ENCODE peak calls at places on chromosome 21, in nine cellular contexts. One of them, this sample, is unnamed.

GRCh38 chr21:46319192-46319591 is 4.5 kb downstream of the C21orf58 start:
- DNase-seq in RCC 7860: no peak
- DNase-seq in NCI-H2171 treated with DMSO at 0.1 percent for 48 hours: no peak
- DNase-seq in RPMI7951: no peak
- DNase-seq in left lung: peak; percentile 20
- DNase-seq in A673: no peak
- DNase-seq in fibroblast of gingiva: no peak
- DNase-seq in COLO829: no peak
- DNase-seq in NCI-H1105: no peak
- DNase-seq in this sample: no peak

GRCh38 chr21:34775793-34776192 is 107.0 kb downstream of the CLIC6 start:
- DNase-seq in RCC 7860: peak; percentile 38
- DNase-seq in NCI-H2171 treated with DMSO at 0.1 percent for 48 hours: no peak
- DNase-seq in RPMI7951: no peak
- DNase-seq in left lung: no peak
- DNase-seq in A673: no peak
- DNase-seq in fibroblast of gingiva: no peak
- DNase-seq in COLO829: no peak
- DNase-seq in NCI-H1105: no peak
- DNase-seq in this sample: no peak

GRCh38 chr21:44927587-44928461 is 7.1 kb upstream of the ITGB2 start:
- DNase-seq in RCC 7860: peak; percentile 90
- DNase-seq in NCI-H2171 treated with DMSO at 0.1 percent for 48 hours: no peak
- DNase-seq in RPMI7951: peak; percentile 31
- DNase-seq in left lung: peak; percentile 92
- DNase-seq in A673: peak; percentile 90
- DNase-seq in fibroblast of gingiva: peak; percentile 46
- DNase-seq in COLO829: peak; percentile 46
- DNase-seq in NCI-H1105: no peak
- DNase-seq in this sample: peak; percentile 67

GRCh38 chr21:41975391-41976272 is 21.8 kb upstream of the C2CD2 start:
- DNase-seq in RCC 7860: no peak
- DNase-seq in NCI-H2171 treated with DMSO at 0.1 percent for 48 hours: no peak
- DNase-seq in RPMI7951: no peak
- DNase-seq in left lung: peak; percentile 45
- DNase-seq in A673: no peak
- DNase-seq in fibroblast of gingiva: no peak
- DNase-seq in COLO829: no peak
- DNase-seq in NCI-H1105: no peak
- DNase-seq in this sample: no peak

GRCh38 chr21:40847956-40848355 is 998 bp upstream of the DSCAM start:
- DNase-seq in RCC 7860: no peak
- DNase-seq in NCI-H2171 treated with DMSO at 0.1 percent for 48 hours: no peak
- DNase-seq in RPMI7951: no peak
- DNase-seq in left lung: no peak
- DNase-seq in A673: no peak
- DNase-seq in fibroblast of gingiva: no peak
- DNase-seq in COLO829: no peak
- DNase-seq in NCI-H1105: no peak
- DNase-seq in this sample: peak; percentile 71

GRCh38 chr21:38911523-38912354 is 106.0 kb downstream of the ETS2 start:
- DNase-seq in RCC 7860: no peak
- DNase-seq in NCI-H2171 treated with DMSO at 0.1 percent for 48 hours: no peak
- DNase-seq in RPMI7951: no peak
- DNase-seq in left lung: no peak
- DNase-seq in A673: no peak
- DNase-seq in fibroblast of gingiva: no peak
- DNase-seq in COLO829: no peak
- DNase-seq in NCI-H1105: no peak
- DNase-seq in this sample: no peak

GRCh38 chr21:25573409-25574206 is 33.7 kb downstream of the MRPL39 start:
- DNase-seq in RCC 7860: peak; percentile 99
- DNase-seq in NCI-H2171 treated with DMSO at 0.1 percent for 48 hours: no peak
- DNase-seq in RPMI7951: peak; percentile 96
- DNase-seq in left lung: no peak
- DNase-seq in A673: peak; percentile 88
- DNase-seq in fibroblast of gingiva: peak; percentile 65
- DNase-seq in COLO829: peak; percentile 82
- DNase-seq in NCI-H1105: no peak
- DNase-seq in this sample: peak; percentile 39

GRCh38 chr21:31479714-31480113 is 135.7 kb upstream of the TIAM1 start:
- DNase-seq in RCC 7860: no peak
- DNase-seq in NCI-H2171 treated with DMSO at 0.1 percent for 48 hours: no peak
- DNase-seq in RPMI7951: no peak
- DNase-seq in left lung: no peak
- DNase-seq in A673: no peak
- DNase-seq in fibroblast of gingiva: no peak
- DNase-seq in COLO829: no peak
- DNase-seq in NCI-H1105: no peak
- DNase-seq in this sample: peak; percentile 96

GRCh38 chr21:44444286-44444931 is 10.9 kb upstream of the LRRC3 start:
- DNase-seq in RCC 7860: no peak
- DNase-seq in NCI-H2171 treated with DMSO at 0.1 percent for 48 hours: no peak
- DNase-seq in RPMI7951: no peak
- DNase-seq in left lung: peak; percentile 75
- DNase-seq in A673: no peak
- DNase-seq in fibroblast of gingiva: no peak
- DNase-seq in COLO829: no peak
- DNase-seq in NCI-H1105: no peak
- DNase-seq in this sample: peak; percentile 14

GRCh38 chr21:44767834-44768831 is 33.5 kb downstream of the UBE2G2 start:
- DNase-seq in RCC 7860: no peak
- DNase-seq in NCI-H2171 treated with DMSO at 0.1 percent for 48 hours: no peak
- DNase-seq in RPMI7951: no peak
- DNase-seq in left lung: no peak
- DNase-seq in A673: no peak
- DNase-seq in fibroblast of gingiva: no peak
- DNase-seq in COLO829: no peak
- DNase-seq in NCI-H1105: no peak
- DNase-seq in this sample: no peak

GRCh38 chr21:30209571-30209970 is 6.3 kb downstream of the CLDN8 start:
- DNase-seq in RCC 7860: no peak
- DNase-seq in NCI-H2171 treated with DMSO at 0.1 percent for 48 hours: no peak
- DNase-seq in RPMI7951: peak; percentile 13
- DNase-seq in left lung: no peak
- DNase-seq in A673: no peak
- DNase-seq in fibroblast of gingiva: no peak
- DNase-seq in COLO829: peak; percentile 44
- DNase-seq in NCI-H1105: no peak
- DNase-seq in this sample: no peak

GRCh38 chr21:42010507-42011493 is 640 bp upstream of the ZBTB21 start:
- DNase-seq in RCC 7860: peak; percentile 13
- DNase-seq in NCI-H2171 treated with DMSO at 0.1 percent for 48 hours: peak; percentile 57
- DNase-seq in RPMI7951: peak; percentile 20
- DNase-seq in left lung: peak; percentile 92
- DNase-seq in A673: peak; percentile 37
- DNase-seq in fibroblast of gingiva: no peak
- DNase-seq in COLO829: no peak
- DNase-seq in NCI-H1105: peak; percentile 57
- DNase-seq in this sample: peak; percentile 92

GRCh38 chr21:33871171-33871570 is 44.4 kb downstream of the ATP5PO start:
- DNase-seq in RCC 7860: no peak
- DNase-seq in NCI-H2171 treated with DMSO at 0.1 percent for 48 hours: no peak
- DNase-seq in RPMI7951: peak; percentile 18
- DNase-seq in left lung: no peak
- DNase-seq in A673: no peak
- DNase-seq in fibroblast of gingiva: peak; percentile 29
- DNase-seq in COLO829: no peak
- DNase-seq in NCI-H1105: no peak
- DNase-seq in this sample: no peak

GRCh38 chr21:37828515-37828914 is 87.7 kb downstream of the KCNJ6 start:
- DNase-seq in RCC 7860: no peak
- DNase-seq in NCI-H2171 treated with DMSO at 0.1 percent for 48 hours: peak; percentile 81
- DNase-seq in RPMI7951: peak; percentile 10
- DNase-seq in left lung: peak; percentile 38
- DNase-seq in A673: no peak
- DNase-seq in fibroblast of gingiva: no peak
- DNase-seq in COLO829: no peak
- DNase-seq in NCI-H1105: no peak
- DNase-seq in this sample: peak; percentile 72

GRCh38 chr21:41973861-41974751 is 20.3 kb upstream of the C2CD2 start:
- DNase-seq in RCC 7860: no peak
- DNase-seq in NCI-H2171 treated with DMSO at 0.1 percent for 48 hours: no peak
- DNase-seq in RPMI7951: peak; percentile 18
- DNase-seq in left lung: peak; percentile 41
- DNase-seq in A673: no peak
- DNase-seq in fibroblast of gingiva: no peak
- DNase-seq in COLO829: peak; percentile 42
- DNase-seq in NCI-H1105: no peak
- DNase-seq in this sample: peak; percentile 24

GRCh38 chr21:14538477-14538876 is 7.6 kb downstream of the SAMSN1 start:
- DNase-seq in RCC 7860: no peak
- DNase-seq in NCI-H2171 treated with DMSO at 0.1 percent for 48 hours: no peak
- DNase-seq in RPMI7951: no peak
- DNase-seq in left lung: no peak
- DNase-seq in A673: no peak
- DNase-seq in fibroblast of gingiva: no peak
- DNase-seq in COLO829: no peak
- DNase-seq in NCI-H1105: no peak
- DNase-seq in this sample: no peak

GRCh38 chr21:44939532-44940115 is at the start of gene SLX9:
- DNase-seq in RCC 7860: peak; percentile 58
- DNase-seq in NCI-H2171 treated with DMSO at 0.1 percent for 48 hours: peak; percentile 84
- DNase-seq in RPMI7951: peak; percentile 69
- DNase-seq in left lung: peak; percentile 93
- DNase-seq in A673: peak; percentile 94
- DNase-seq in fibroblast of gingiva: peak; percentile 74
- DNase-seq in COLO829: peak; percentile 76
- DNase-seq in NCI-H1105: peak; percentile 76
- DNase-seq in this sample: peak; percentile 97

GRCh38 chr21:16633851-16634521 is 878.9 kb upstream of the CXADR start:
- DNase-seq in RCC 7860: no peak
- DNase-seq in NCI-H2171 treated with DMSO at 0.1 percent for 48 hours: no peak
- DNase-seq in RPMI7951: no peak
- DNase-seq in left lung: no peak
- DNase-seq in A673: no peak
- DNase-seq in fibroblast of gingiva: peak; percentile 51
- DNase-seq in COLO829: no peak
- DNase-seq in NCI-H1105: no peak
- DNase-seq in this sample: peak; percentile 5

GRCh38 chr21:42594616-42595280 is 58.7 kb upstream of the PDE9A start:
- DNase-seq in RCC 7860: no peak
- DNase-seq in NCI-H2171 treated with DMSO at 0.1 percent for 48 hours: no peak
- DNase-seq in RPMI7951: no peak
- DNase-seq in left lung: no peak
- DNase-seq in A673: no peak
- DNase-seq in fibroblast of gingiva: no peak
- DNase-seq in COLO829: no peak
- DNase-seq in NCI-H1105: no peak
- DNase-seq in this sample: no peak

GRCh38 chr21:43204638-43205037 is 35.8 kb downstream of the CRYAA start:
- DNase-seq in RCC 7860: no peak
- DNase-seq in NCI-H2171 treated with DMSO at 0.1 percent for 48 hours: no peak
- DNase-seq in RPMI7951: no peak
- DNase-seq in left lung: no peak
- DNase-seq in A673: no peak
- DNase-seq in fibroblast of gingiva: no peak
- DNase-seq in COLO829: no peak
- DNase-seq in NCI-H1105: no peak
- DNase-seq in this sample: no peak